ENCODE peak calls at places on chromosome 2, in six cellular contexts. B is K562, Y is HepG2, A is H1, R is SK-N-SH, C is GM12878. S is an unnamed sample.

GRCh38 chr2:226078656-226079055 is 679.1 kb downstream of the NYAP2 start:
- DNase-seq in R (no peak), B (no peak), Y (no peak), A (no peak), C (no peak), S (no peak)

GRCh38 chr2:238061310-238062202 is 755 bp downstream of the SCLY start:
- DNase-seq in A (no peak), C (no peak), R (peak), Y (peak), B (peak), S (peak)

GRCh38 chr2:120343100-120343432 is 2.9 kb upstream of the INHBB start:
- DNase-seq in C (no peak), R (no peak), A (no peak), B (no peak), Y (no peak), S (no peak)

GRCh38 chr2:172200495-172201085 is 97.9 kb upstream of the DLX2 start:
- DNase-seq in C (no peak), R (no peak), Y (no peak), A (no peak), B (peak), S (no peak)

GRCh38 chr2:45981388-45981930 is 315.7 kb upstream of the EPAS1 start:
- DNase-seq in C (no peak), R (no peak), B (no peak), Y (no peak), A (no peak), S (no peak)

GRCh38 chr2:239382384-239382880 is 18.4 kb downstream of the HDAC4 start:
- DNase-seq in R (no peak), Y (no peak), B (no peak), C (no peak), A (no peak), S (no peak)

GRCh38 chr2:6580982-6581381 is 284.7 kb downstream of the CMPK2 start:
- DNase-seq in B (no peak), C (no peak), R (no peak), Y (no peak), A (no peak), S (no peak)

GRCh38 chr2:241974851-241975592 is 105.5 kb downstream of the RTP5 start:
- DNase-seq in C (no peak), B (no peak), R (no peak), A (no peak), Y (no peak), S (no peak)

GRCh38 chr2:71690231-71690834 is 237.0 kb downstream of the DYSF start:
- DNase-seq in B (no peak), C (no peak), A (no peak), Y (no peak), R (no peak), S (no peak)

GRCh38 chr2:51027442-51027841 is 4.5 kb downstream of the NRXN1 start:
- DNase-seq in C (no peak), A (no peak), Y (no peak), B (no peak), R (no peak), S (no peak)

GRCh38 chr2:172639823-172640222 is 83.9 kb downstream of the PDK1 start:
- DNase-seq in B (no peak), C (no peak), R (no peak), Y (no peak), A (no peak), S (no peak)

GRCh38 chr2:231709981-231710750 is 1.8 kb downstream of the PTMA start:
- DNase-seq in Y (peak), R (peak), A (no peak), C (peak), B (peak), S (peak)

GRCh38 chr2:27288610-27289009 is 6.4 kb downstream of the TRIM54 start:
- DNase-seq in Y (no peak), R (no peak), C (no peak), A (no peak), B (no peak), S (no peak)

GRCh38 chr2:119136872-119137271 is 21.7 kb downstream of the C1QL2 start:
- DNase-seq in B (no peak), C (no peak), A (no peak), R (no peak), Y (no peak), S (no peak)

GRCh38 chr2:203934711-203935438 is 1.7 kb upstream of the ICOS start:
- DNase-seq in B (no peak), C (no peak), Y (no peak), A (no peak), R (no peak), S (no peak)

GRCh38 chr2:122886479-122887130 is 1131.2 kb downstream of the TSN start:
- DNase-seq in Y (no peak), C (no peak), A (no peak), B (no peak), R (no peak), S (no peak)

GRCh38 chr2:129661942-129662341 is 317.5 kb upstream of the RAB6C start:
- DNase-seq in A (no peak), R (no peak), C (no peak), B (no peak), Y (no peak), S (no peak)

GRCh38 chr2:47043891-47044239 is 111.2 kb downstream of the STPG4 start:
- DNase-seq in Y (no peak), C (no peak), B (no peak), R (no peak), A (no peak), S (no peak)

GRCh38 chr2:41194235-41194634 is 742.3 kb upstream of the SLC8A1 start:
- DNase-seq in B (no peak), Y (peak), A (no peak), R (peak), C (no peak), S (no peak)

GRCh38 chr2:48200591-48201293 is 294.4 kb upstream of the FBXO11 start:
- DNase-seq in Y (no peak), B (no peak), A (no peak), R (no peak), C (peak), S (no peak)

GRCh38 chr2:175745911-175746310 is 256.2 kb downstream of the LNPK start:
- DNase-seq in A (no peak), B (no peak), R (no peak), Y (no peak), C (no peak), S (no peak)

GRCh38 chr2:77487074-77487803 is 34.9 kb downstream of the LRRTM4 start:
- DNase-seq in Y (no peak), B (no peak), A (no peak), C (no peak), R (no peak), S (no peak)

GRCh38 chr2:123993728-123994323 is 31.3 kb upstream of the CNTNAP5 start:
- DNase-seq in B (peak), C (no peak), R (peak), Y (peak), A (peak), S (peak)

GRCh38 chr2:9740382-9741040 is 102.8 kb upstream of the TAF1B start:
- DNase-seq in A (no peak), Y (no peak), C (no peak), R (no peak), B (no peak), S (no peak)

GRCh38 chr2:47334356-47335136 is 68.4 kb upstream of the MSH2 start:
- DNase-seq in C (no peak), Y (no peak), A (no peak), R (no peak), B (no peak), S (no peak)

GRCh38 chr2:11898576-11898975 is 152.1 kb downstream of the LPIN1 start:
- DNase-seq in A (no peak), Y (no peak), B (no peak), R (no peak), C (no peak), S (no peak)

GRCh38 chr2:11903085-11903484 is 156.7 kb downstream of the LPIN1 start:
- DNase-seq in B (no peak), R (no peak), Y (no peak), A (no peak), C (no peak), S (peak)

GRCh38 chr2:11901351-11902069 is 155.1 kb downstream of the LPIN1 start:
- DNase-seq in B (peak), A (no peak), R (no peak), Y (no peak), C (no peak), S (no peak)

GRCh38 chr2:11899264-11899818 is 152.9 kb downstream of the LPIN1 start:
- DNase-seq in Y (no peak), A (no peak), R (no peak), C (no peak), B (no peak), S (no peak)

GRCh38 chr2:11899896-11900295 is 153.5 kb downstream of the LPIN1 start:
- DNase-seq in C (no peak), Y (no peak), B (no peak), R (no peak), A (no peak), S (no peak)
- H3K27ac ChIP-seq in C (no peak), Y (no peak), B (no peak), R (no peak), A (no peak), S (no peak)

DNA sequence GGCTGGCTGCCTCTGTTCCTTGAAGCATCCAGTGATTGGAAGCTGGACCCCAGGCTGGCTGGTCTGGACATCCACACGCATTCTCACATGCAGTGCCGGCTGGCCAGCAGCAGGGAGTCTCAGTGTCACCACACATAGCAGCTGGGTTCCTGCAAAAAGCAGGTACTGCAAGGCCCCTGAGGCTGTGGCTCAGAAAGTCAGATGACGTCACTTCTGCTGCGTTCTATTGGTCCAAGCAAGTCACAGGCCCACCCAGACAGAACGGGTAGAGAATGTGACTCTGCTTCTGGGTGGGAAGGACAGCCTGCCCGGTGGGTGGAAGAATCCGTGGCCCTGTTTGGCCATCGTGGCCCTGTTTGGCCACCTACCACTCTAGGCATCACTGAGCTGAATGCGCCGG is 51.3 kb upstream of the SPP2 start:
- DNase-seq in Y (no peak), C (no peak), R (peak), A (no peak), B (no peak), S (no peak)
- TF ChIP-seq GABPA in Y (no peak), C (no peak), R (no peak), A (no peak), B (no peak), S (no peak)

GRCh38 chr2:75608684-75609333 is 37.8 kb upstream of the MRPL19 start:
- DNase-seq in A (peak), B (peak), Y (peak), R (peak), C (no peak), S (peak)
- H3K27ac ChIP-seq in A (no peak), B (no peak), Y (peak), R (no peak), C (no peak), S (no peak)

DNA sequence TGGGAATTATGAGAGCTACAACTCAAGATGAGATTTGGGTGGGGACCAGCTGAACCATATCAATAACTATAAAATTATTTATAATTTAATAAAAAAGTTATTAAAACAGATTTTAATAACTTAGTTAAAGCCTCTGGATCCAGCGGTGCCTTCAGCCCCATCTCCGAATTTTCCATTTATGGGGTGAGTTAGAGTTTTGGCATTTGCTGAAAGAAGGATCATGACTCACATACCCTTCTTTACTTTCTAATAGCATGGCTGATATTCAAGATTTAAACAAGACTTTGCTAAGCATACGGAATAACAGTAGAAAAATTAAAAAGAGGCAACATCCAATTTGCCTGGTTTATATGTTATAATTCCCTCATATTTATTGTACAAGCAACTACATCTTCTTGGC is 94.5 kb downstream of the RDH14 start:
- DNase-seq in Y (no peak), A (no peak), C (no peak), R (no peak), B (no peak), S (no peak)
- TF ChIP-seq GABPA in Y (no peak), A (no peak), C (no peak), R (no peak), B (no peak), S (no peak)

DNA sequence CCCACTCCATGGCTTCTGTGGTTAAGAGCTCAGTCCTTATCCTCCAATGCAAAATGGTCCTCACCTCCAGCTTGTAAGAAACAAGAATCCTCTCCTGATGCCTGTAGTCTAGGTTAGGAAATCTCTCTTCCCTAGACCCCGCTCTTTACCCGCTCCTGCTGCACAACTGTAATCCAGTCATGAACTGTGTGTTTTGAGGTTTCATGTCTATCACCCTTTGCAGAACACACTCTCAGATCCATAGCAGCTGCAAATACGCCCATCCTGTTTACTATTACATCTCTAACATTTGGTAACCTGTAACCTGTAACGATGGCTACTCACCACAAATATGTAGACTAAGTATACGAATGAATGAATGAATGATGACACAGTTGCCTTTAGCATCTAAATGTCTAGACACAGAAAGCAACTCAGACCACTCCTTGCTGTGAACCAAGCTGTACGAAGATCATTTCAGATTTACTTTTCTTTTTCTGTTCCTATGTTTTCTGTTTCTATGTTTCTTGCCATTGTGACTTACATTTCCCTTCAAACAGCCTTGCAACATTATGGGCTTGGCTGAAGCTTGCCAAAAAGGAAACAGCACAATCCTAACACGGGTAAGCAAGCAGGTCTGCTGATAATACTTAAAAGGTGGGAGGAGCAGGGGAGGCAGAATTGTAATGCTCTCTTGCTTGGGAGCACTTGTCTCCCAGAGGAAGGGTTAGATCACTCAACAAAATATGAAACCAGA is 53.7 kb downstream of the EPHA4 start:
- DNase-seq in Y (no peak), C (no peak), B (no peak), A (no peak), R (no peak), S (no peak)
- H3K27ac ChIP-seq in Y (no peak), C (peak), B (no peak), A (no peak), R (no peak), S (peak)

GRCh38 chr2:64910972-64911433 is 78.2 kb upstream of the SLC1A4 start:
- DNase-seq in R (no peak), C (no peak), Y (no peak), A (no peak), B (peak), S (no peak)

GRCh38 chr2:64914247-64914646 is 75.0 kb upstream of the SLC1A4 start:
- DNase-seq in A (no peak), Y (no peak), C (no peak), R (no peak), B (no peak), S (no peak)

GRCh38 chr2:64915510-64915900 is 73.7 kb upstream of the SLC1A4 start:
- DNase-seq in R (no peak), Y (no peak), C (no peak), B (no peak), A (no peak), S (no peak)

GRCh38 chr2:64914735-64915509 is 74.3 kb upstream of the SLC1A4 start:
- DNase-seq in A (no peak), R (no peak), Y (no peak), C (peak), B (no peak), S (no peak)

DNA sequence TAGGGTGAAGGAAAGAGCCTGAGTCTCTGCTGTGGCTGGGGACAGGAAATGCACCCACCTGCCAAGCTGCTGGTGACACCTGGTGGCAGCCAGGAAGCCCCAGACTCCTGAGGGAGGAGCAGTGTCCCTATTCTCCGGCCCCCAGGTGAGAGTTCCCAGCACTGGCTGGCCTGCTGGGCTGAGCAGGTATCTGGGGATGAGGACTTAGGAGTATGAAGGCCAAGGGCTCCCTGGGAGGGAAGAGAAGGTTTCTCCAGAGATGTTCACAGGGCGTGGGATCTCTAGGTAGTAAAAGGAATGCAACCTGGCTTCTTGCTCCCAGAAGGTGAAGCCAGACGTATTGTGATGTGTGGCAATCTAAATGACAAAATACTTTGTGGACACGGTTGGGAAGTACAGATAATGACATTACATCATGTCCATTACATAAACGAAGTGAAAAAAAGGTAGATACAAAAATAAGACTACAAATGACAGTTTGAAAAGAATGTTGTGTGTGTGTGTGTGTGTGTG is 75.8 kb upstream of the SLC1A4 start:
- DNase-seq in R (peak), C (no peak), A (peak), B (peak), Y (peak), S (peak)
- TF ChIP-seq GABPA in R (no peak), C (peak), A (no peak), B (no peak), Y (peak), S (no peak)

GRCh38 chr2:21803550-21803949 is 679.8 kb downstream of the TDRD15 start:
- DNase-seq in R (no peak), A (no peak), Y (no peak), B (no peak), C (no peak), S (no peak)

GRCh38 chr2:21804151-21804550 is 680.4 kb downstream of the TDRD15 start:
- DNase-seq in R (no peak), B (no peak), C (no peak), Y (no peak), A (no peak), S (no peak)

GRCh38 chr2:21800356-21800755 is 676.6 kb downstream of the TDRD15 start:
- DNase-seq in Y (no peak), C (no peak), R (no peak), B (no peak), A (no peak), S (no peak)
- H3K27ac ChIP-seq in Y (no peak), C (no peak), R (no peak), B (no peak), A (no peak), S (no peak)

GRCh38 chr2:20539133-20539719 is 92.4 kb downstream of the RHOB start:
- DNase-seq in Y (peak), C (no peak), A (no peak), B (peak), R (no peak), S (no peak)

GRCh38 chr2:20539776-20540586 is 93.1 kb downstream of the RHOB start:
- DNase-seq in Y (no peak), B (peak), C (no peak), A (no peak), R (no peak), S (no peak)

GRCh38 chr2:20537423-20538307 is 90.8 kb downstream of the RHOB start:
- DNase-seq in Y (peak), B (no peak), A (no peak), R (no peak), C (no peak), S (no peak)

GRCh38 chr2:20536619-20537422 is 89.9 kb downstream of the RHOB start:
- DNase-seq in Y (peak), B (no peak), R (no peak), C (no peak), A (no peak), S (no peak)

DNA sequence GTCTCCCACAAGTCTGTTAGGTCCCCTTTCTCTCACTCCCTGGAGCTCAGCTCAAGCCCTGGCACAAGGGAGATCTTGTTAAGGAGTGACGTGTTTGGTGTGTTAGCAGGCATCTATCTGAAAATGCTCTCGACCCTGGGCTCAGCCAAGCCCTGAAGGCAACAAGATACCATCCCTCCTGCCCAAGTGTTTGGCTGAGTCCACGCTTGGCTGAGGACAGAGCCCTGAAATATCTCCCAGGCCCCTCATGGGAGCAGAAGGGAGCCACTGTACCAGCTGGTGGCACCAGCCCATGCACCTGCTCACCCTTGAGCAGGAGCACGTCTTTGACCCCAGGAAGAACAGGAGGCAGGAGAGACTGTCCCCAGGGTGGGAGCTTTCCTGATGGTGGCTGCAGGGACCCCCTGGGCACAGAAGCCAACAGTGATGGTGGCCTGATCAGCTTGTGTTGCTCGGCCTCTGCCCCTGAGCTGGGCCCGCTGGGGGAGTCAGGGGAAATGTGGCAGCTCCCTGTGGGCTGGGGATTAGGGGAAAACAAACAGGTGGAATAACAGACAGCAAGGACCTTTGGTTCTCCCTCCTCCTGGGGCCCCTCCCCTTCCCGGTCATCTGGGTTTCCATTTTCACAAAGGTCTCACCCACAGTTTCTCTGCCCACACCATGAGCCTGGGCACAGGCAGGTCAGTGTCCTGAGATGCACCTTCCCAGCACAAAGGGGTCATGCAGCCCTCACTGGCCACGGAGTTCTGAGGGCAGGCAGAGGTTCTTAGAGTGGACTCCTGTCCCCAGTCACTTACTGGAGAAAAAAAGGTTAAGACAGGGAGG is 91.6 kb downstream of the RHOB start:
- DNase-seq in B (no peak), Y (peak), A (no peak), R (no peak), C (no peak), S (no peak)
- TF ChIP-seq GABPA in B (no peak), Y (no peak), A (no peak), R (no peak), C (no peak), S (no peak)

DNA sequence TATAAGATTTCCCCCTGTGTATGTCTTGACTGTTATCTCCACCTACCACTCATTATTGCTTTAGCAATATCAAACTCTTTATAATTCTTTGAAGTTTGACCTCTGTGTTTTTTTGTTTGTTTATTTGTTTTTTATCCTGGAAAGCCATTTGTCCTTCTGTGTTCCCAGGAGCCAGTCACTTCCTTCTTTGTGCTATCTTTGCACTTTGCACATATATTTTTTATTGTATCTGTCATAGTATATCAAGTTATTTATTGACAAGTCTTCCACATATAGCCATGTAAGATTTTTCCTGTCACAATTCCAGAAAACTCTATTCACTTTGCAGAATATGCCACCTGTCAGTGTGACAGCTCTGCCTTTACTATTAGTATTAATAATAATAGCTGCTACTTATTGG is 66.2 kb downstream of the RND3 start:
- DNase-seq in Y (no peak), R (no peak), A (no peak), B (no peak), C (no peak), S (no peak)
- H3K27ac ChIP-seq in Y (no peak), R (no peak), A (no peak), B (no peak), C (no peak), S (no peak)

S was measured in HL-60.